ENCODE peak calls at places on chromosomes 6 and 20, in five cellular contexts. W is GM12878, S is K562, F is HepG2, H is H1. M is an unnamed sample.
A peak's percentile ranks its signal among the peaks of the same experiment; 100 is the strongest.

GRCh38 chr20:51424270-51425041 is 118.1 kb downstream of the NFATC2 start:
- DNase-seq in W (no peak), F (no peak), S (no peak), H (no peak), M (no peak)

GRCh38 chr6:139847322-139847797 is 472.9 kb upstream of the CITED2 start:
- DNase-seq in W (no peak), F (no peak), H (no peak), S (no peak), M (peak; percentile 9)

GRCh38 chr20:39291301-39291700 is 329.2 kb downstream of the DHX35 start:
- DNase-seq in S (no peak), W (no peak), F (no peak), H (no peak), M (no peak)

GRCh38 chr6:113169484-113169883 is 687.7 kb upstream of the MARCKS start:
- DNase-seq in S (no peak), H (no peak), W (no peak), F (no peak), M (no peak)

GRCh38 chr6:25874118-25874517 is at the start of gene SLC17A3:
- DNase-seq in H (no peak), F (no peak), S (no peak), W (no peak), M (no peak)

GRCh38 chr6:143054329-143054728 is 6.4 kb upstream of the AIG1 start:
- DNase-seq in S (no peak), H (no peak), W (no peak), F (no peak), M (no peak)

GRCh38 chr6:24524801-24525200 is 30.0 kb downstream of the ALDH5A1 start:
- DNase-seq in F (peak; percentile 33), H (no peak), S (peak; percentile 25), W (no peak), M (peak; percentile 43)

GRCh38 chr6:57423468-57423867 is 106.0 kb downstream of the PRIM2 start:
- DNase-seq in H (peak; percentile 67), F (no peak), W (no peak), S (no peak), M (no peak)

GRCh38 chr6:146916435-146917015 is 287.7 kb upstream of the STXBP5 start:
- DNase-seq in W (no peak), F (no peak), S (no peak), H (no peak), M (no peak)

GRCh38 chr20:35066194-35066593 is 26.4 kb downstream of the TRPC4AP start:
- DNase-seq in S (no peak), F (no peak), W (no peak), H (no peak), M (no peak)

GRCh38 chr6:107846262-107846795 is 22.2 kb upstream of the SCML4 start:
- DNase-seq in W (no peak), H (no peak), F (no peak), S (no peak), M (no peak)

GRCh38 chr6:20652691-20653479 is 118.6 kb downstream of the CDKAL1 start:
- DNase-seq in H (no peak), S (no peak), F (no peak), W (no peak), M (no peak)

GRCh38 chr6:165664553-165665383 is 1.7 kb upstream of the PDE10A start:
- DNase-seq in H (no peak), W (no peak), S (no peak), F (no peak), M (no peak)

GRCh38 chr6:116847234-116847633 is 18.4 kb upstream of the GPRC6A start:
- DNase-seq in H (no peak), W (no peak), S (peak; percentile 17), F (peak; percentile 59), M (peak; percentile 23)

GRCh38 chr20:62792182-62792939 is 3.9 kb upstream of the MRGBP start:
- DNase-seq in H (no peak), W (no peak), S (no peak), F (peak; percentile 48), M (no peak)

GRCh38 chr20:7760261-7761048 is 179.8 kb downstream of the HAO1 start:
- DNase-seq in W (no peak), S (no peak), F (no peak), H (no peak), M (no peak)

GRCh38 chr6:137870744-137871247 is 3.7 kb downstream of the TNFAIP3 start:
- DNase-seq in F (peak; percentile 52), W (no peak), S (no peak), H (no peak), M (no peak)

GRCh38 chr6:107612762-107613415 is 123.0 kb downstream of the SOBP start:
- DNase-seq in S (no peak), W (no peak), H (no peak), F (no peak), M (no peak)

GRCh38 chr6:126300126-126300525 is 39.8 kb upstream of the CENPW start:
- DNase-seq in H (no peak), S (no peak), W (peak; percentile 12), F (no peak), M (no peak)

GRCh38 chr6:158607411-158608170 is 37.0 kb downstream of the DYNLT1 start:
- DNase-seq in S (no peak), H (no peak), W (no peak), F (no peak), M (no peak)

GRCh38 chr6:42411431-42411830 is 40.3 kb downstream of the TRERF1 start:
- DNase-seq in W (no peak), F (no peak), S (no peak), H (no peak), M (no peak)

GRCh38 chr6:19734061-19734460 is 103.1 kb upstream of the ID4 start:
- DNase-seq in H (no peak), F (no peak), S (no peak), W (no peak), M (no peak)

GRCh38 chr20:62929051-62929538 is 2.8 kb upstream of the DIDO1 start:
- DNase-seq in S (peak; percentile 80), H (no peak), F (peak; percentile 50), W (no peak), M (no peak)

GRCh38 chr6:101226677-101227135 is 166.8 kb upstream of the GRIK2 start:
- DNase-seq in H (peak; percentile 85), F (peak; percentile 20), S (no peak), W (no peak), M (no peak)

GRCh38 chr6:50610562-50610961 is 102.8 kb upstream of the TFAP2D start:
- DNase-seq in W (no peak), S (no peak), H (no peak), F (no peak), M (peak; percentile 13)

GRCh38 chr6:170093658-170094596 is 197.0 kb downstream of the DLL1 start:
- DNase-seq in F (no peak), W (no peak), S (no peak), H (no peak), M (no peak)

GRCh38 chr6:40355532-40355931 is 231.6 kb downstream of the LRFN2 start:
- DNase-seq in S (no peak), H (no peak), F (no peak), W (no peak), M (no peak)

GRCh38 chr20:62336329-62336728 is 30.8 kb downstream of the LAMA5 start:
- DNase-seq in F (no peak), S (no peak), H (no peak), W (no peak), M (no peak)

GRCh38 chr20:49288784-49289696 is 11.2 kb upstream of the ZNFX1 start:
- DNase-seq in F (no peak), H (no peak), S (no peak), W (no peak), M (no peak)

GRCh38 chr6:35203152-35203670 is 10.5 kb upstream of the SCUBE3 start:
- DNase-seq in H (no peak), S (no peak), W (no peak), F (no peak), M (no peak)

GRCh38 chr20:57080796-57081195 is 185.6 kb downstream of the BMP7 start:
- DNase-seq in W (no peak), H (no peak), F (no peak), S (no peak), M (no peak)

GRCh38 chr6:119270545-119270944 is 79.0 kb downstream of the MAN1A1 start:
- DNase-seq in S (no peak), W (no peak), H (no peak), F (no peak), M (no peak)

GRCh38 chr6:119262612-119263011 is 86.9 kb downstream of the MAN1A1 start:
- DNase-seq in F (no peak), S (no peak), W (no peak), H (no peak), M (no peak)

GRCh38 chr6:119264854-119265397 is 84.6 kb downstream of the MAN1A1 start:
- DNase-seq in H (no peak), F (no peak), W (no peak), S (no peak), M (no peak)

GRCh38 chr6:119269266-119270103 is 80.1 kb downstream of the MAN1A1 start:
- DNase-seq in W (no peak), S (no peak), H (no peak), F (no peak), M (no peak)

GRCh38 chr6:119267506-119267905 is 82.1 kb downstream of the MAN1A1 start:
- DNase-seq in S (no peak), W (no peak), H (no peak), F (no peak), M (no peak)
- TF ChIP-seq YY1 in S (no peak), W (no peak), H (no peak), F (no peak), M (no peak)

DNA sequence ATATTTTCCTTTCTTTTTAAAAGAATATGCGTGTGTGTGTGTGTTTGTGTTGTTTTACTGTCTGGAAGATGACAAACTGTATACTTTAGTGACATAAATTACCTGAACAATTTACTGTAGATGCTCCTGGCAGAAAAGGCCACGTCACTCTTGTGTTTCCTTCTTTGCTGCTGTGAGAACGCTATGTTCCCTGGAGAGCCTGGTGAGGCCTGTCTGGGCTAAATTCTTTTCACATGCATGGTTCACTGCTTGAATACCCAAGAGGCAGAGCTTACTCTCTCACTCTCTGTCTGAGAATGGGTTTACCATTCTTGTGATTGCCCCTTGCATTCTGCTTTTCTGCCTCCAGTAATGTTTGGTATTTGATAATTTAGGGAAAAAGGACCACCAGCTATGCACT is 64.3 kb downstream of the EDN1 start:
- DNase-seq in F (no peak), W (peak; percentile 91), H (peak; percentile 38), S (no peak), M (no peak)
- TF ChIP-seq CHD2 in F (no peak), W (no peak), H (no peak), S (no peak), M (no peak)

GRCh38 chr6:90460067-90460466 is 126.8 kb downstream of the MAP3K7 start:
- DNase-seq in H (no peak), S (no peak), F (no peak), W (no peak), M (no peak)
- TF ChIP-seq YY1 in H (no peak), S (no peak), F (no peak), W (no peak), M (no peak)

GRCh38 chr20:59326188-59326587 is 25.8 kb downstream of the EDN3 start:
- DNase-seq in H (no peak), F (no peak), S (no peak), W (no peak), M (no peak)

GRCh38 chr20:59322101-59322500 is 21.7 kb downstream of the EDN3 start:
- DNase-seq in F (no peak), S (no peak), W (no peak), H (no peak), M (no peak)

GRCh38 chr20:59320850-59321631 is 20.6 kb downstream of the EDN3 start:
- DNase-seq in F (no peak), H (no peak), S (no peak), W (no peak), M (peak; percentile 61)

GRCh38 chr20:59322813-59323469 is 22.5 kb downstream of the EDN3 start:
- DNase-seq in S (no peak), F (no peak), W (no peak), H (no peak), M (no peak)

GRCh38 chr20:59324441-59324840 is 24.0 kb downstream of the EDN3 start:
- DNase-seq in H (no peak), W (no peak), S (no peak), F (no peak), M (no peak)
- TF ChIP-seq CHD2 in H (no peak), W (no peak), S (no peak), F (no peak), M (no peak)

M was measured in SK-N-SH.